ENCODE peak calls at places on chromosomes 16 and 17, in four cellular contexts. One of them, this sample, is unnamed.

GRCh38 chr16:14490281-14490680 is 139.8 kb downstream of the PARN start:
- ATAC-seq in K562: no peak
- ATAC-seq in HCT116: no peak
- ATAC-seq in GM12878: no peak
- ATAC-seq in this sample: no peak

GRCh38 chr16:10895053-10895946 is 18.3 kb downstream of the CIITA start:
- ATAC-seq in K562: peak
- ATAC-seq in GM12878: no peak
- ATAC-seq in HCT116: peak
- ATAC-seq in this sample: no peak

GRCh38 chr17:38703742-38704644 is 1.1 kb upstream of the MLLT6 start:
- ATAC-seq in K562: peak
- ATAC-seq in GM12878: peak
- ATAC-seq in HCT116: peak
- ATAC-seq in this sample: peak

GRCh38 chr16:47110939-47111338 is 32.8 kb downstream of the NETO2 start:
- ATAC-seq in HCT116: peak
- ATAC-seq in GM12878: no peak
- ATAC-seq in K562: peak
- ATAC-seq in this sample: no peak

GRCh38 chr16:28089992-28090365 is 26.5 kb upstream of the GSG1L start:
- ATAC-seq in HCT116: no peak
- ATAC-seq in GM12878: no peak
- ATAC-seq in K562: no peak
- ATAC-seq in this sample: no peak

GRCh38 chr17:57993471-57994365 is 5.7 kb upstream of the VEZF1 start:
- ATAC-seq in K562: peak
- ATAC-seq in GM12878: peak
- ATAC-seq in HCT116: no peak
- ATAC-seq in this sample: no peak

GRCh38 chr17:7893226-7893880 is 4.8 kb downstream of the CHD3 start:
- ATAC-seq in K562: no peak
- ATAC-seq in GM12878: no peak
- ATAC-seq in HCT116: no peak
- ATAC-seq in this sample: no peak

GRCh38 chr16:70481929-70482536 is 27.6 kb downstream of the FCSK start:
- ATAC-seq in K562: no peak
- ATAC-seq in HCT116: no peak
- ATAC-seq in GM12878: no peak
- ATAC-seq in this sample: no peak

GRCh38 chr17:927611-928461 is 51.7 kb downstream of the NXN start:
- ATAC-seq in HCT116: peak
- ATAC-seq in GM12878: no peak
- ATAC-seq in K562: no peak
- ATAC-seq in this sample: peak

GRCh38 chr17:29155966-29156338 is 24.2 kb downstream of the MYO18A start:
- ATAC-seq in HCT116: no peak
- ATAC-seq in K562: no peak
- ATAC-seq in GM12878: no peak
- ATAC-seq in this sample: no peak

GRCh38 chr16:48537275-48537674 is 72.7 kb downstream of the N4BP1 start:
- ATAC-seq in GM12878: peak
- ATAC-seq in K562: no peak
- ATAC-seq in HCT116: no peak
- ATAC-seq in this sample: peak

GRCh38 chr16:4411684-4412083 is 4.7 kb downstream of the CORO7 start:
- ATAC-seq in HCT116: no peak
- ATAC-seq in K562: no peak
- ATAC-seq in GM12878: no peak
- ATAC-seq in this sample: no peak

GRCh38 chr17:62825182-62825581 is 17.1 kb upstream of the MARCHF10 start:
- ATAC-seq in K562: no peak
- ATAC-seq in HCT116: peak
- ATAC-seq in GM12878: no peak
- ATAC-seq in this sample: no peak

GRCh38 chr16:88498576-88499208 is 45.6 kb downstream of the ZFPM1 start:
- ATAC-seq in HCT116: no peak
- ATAC-seq in GM12878: no peak
- ATAC-seq in K562: peak
- ATAC-seq in this sample: no peak

GRCh38 chr16:53732296-53732929 is 28.5 kb downstream of the FTO start:
- ATAC-seq in K562: no peak
- ATAC-seq in HCT116: no peak
- ATAC-seq in GM12878: no peak
- ATAC-seq in this sample: no peak

GRCh38 chr16:50602531-50603205 is 54.5 kb downstream of the NKD1 start:
- ATAC-seq in HCT116: peak
- ATAC-seq in K562: no peak
- ATAC-seq in GM12878: no peak
- ATAC-seq in this sample: no peak

GRCh38 chr17:13977837-13978236 is 91.5 kb upstream of the COX10 start:
- ATAC-seq in HCT116: no peak
- ATAC-seq in K562: no peak
- ATAC-seq in GM12878: no peak
- ATAC-seq in this sample: no peak

GRCh38 chr16:68478526-68479249 is 30.4 kb upstream of the SMPD3 start:
- ATAC-seq in K562: no peak
- ATAC-seq in GM12878: no peak
- ATAC-seq in HCT116: no peak
- ATAC-seq in this sample: no peak

GRCh38 chr16:27228621-27229501 is 25.5 kb downstream of the KDM8 start:
- ATAC-seq in GM12878: no peak
- ATAC-seq in K562: peak
- ATAC-seq in HCT116: no peak
- ATAC-seq in this sample: peak

GRCh38 chr17:50829336-50829735 is 6.0 kb upstream of the WFIKKN2 start:
- ATAC-seq in K562: no peak
- ATAC-seq in HCT116: no peak
- ATAC-seq in GM12878: peak
- ATAC-seq in this sample: no peak

GRCh38 chr17:77100009-77100408 is 40.8 kb upstream of the SEC14L1 start:
- ATAC-seq in HCT116: no peak
- ATAC-seq in K562: no peak
- ATAC-seq in GM12878: no peak
- ATAC-seq in this sample: peak

GRCh38 chr17:77095461-77095860 is 45.3 kb upstream of the SEC14L1 start:
- ATAC-seq in K562: no peak
- ATAC-seq in HCT116: no peak
- ATAC-seq in GM12878: no peak
- ATAC-seq in this sample: no peak

GRCh38 chr17:77098884-77099545 is 41.8 kb upstream of the SEC14L1 start:
- ATAC-seq in HCT116: no peak
- ATAC-seq in GM12878: no peak
- ATAC-seq in K562: no peak
- ATAC-seq in this sample: peak

GRCh38 chr17:77097772-77098171 is 43.0 kb upstream of the SEC14L1 start:
- ATAC-seq in K562: no peak
- ATAC-seq in HCT116: no peak
- ATAC-seq in GM12878: no peak
- ATAC-seq in this sample: no peak

DNA sequence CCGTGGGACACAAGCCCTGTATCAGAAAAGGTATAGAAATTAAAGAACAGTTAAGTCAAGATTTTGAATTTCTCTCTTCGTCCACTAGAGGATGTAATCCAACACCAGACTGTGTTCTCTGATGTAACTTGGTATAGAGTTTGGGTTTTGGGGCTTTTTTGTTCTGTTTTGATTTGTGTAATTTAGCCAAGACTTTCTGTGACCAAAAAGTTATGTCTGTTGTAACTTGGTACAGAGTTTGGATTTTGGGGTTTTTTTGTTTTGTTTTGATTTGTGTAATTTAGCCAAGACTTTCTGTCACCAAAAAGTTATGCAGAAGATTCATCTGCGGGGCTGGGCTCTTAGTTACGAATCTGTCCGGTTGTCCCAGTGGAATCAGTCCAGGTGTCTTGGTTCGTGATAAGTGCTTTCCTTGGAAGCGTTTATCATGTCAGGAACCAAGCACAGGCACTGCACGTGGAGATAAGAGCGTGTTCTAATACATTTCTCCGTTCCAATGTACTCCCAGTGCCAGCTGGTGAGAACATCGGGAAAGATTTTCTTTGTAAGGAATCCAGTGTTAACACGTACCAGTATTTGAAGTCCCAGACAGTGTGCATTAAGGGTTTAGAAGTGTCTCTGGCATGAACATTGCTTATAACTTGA is 44.1 kb upstream of the SEC14L1 start:
- ATAC-seq in GM12878: peak
- ATAC-seq in K562: peak
- ATAC-seq in HCT116: peak
- ATAC-seq in this sample: peak
- TF ChIP-seq POLR2AphosphoS5 in GM12878: no peak
- TF ChIP-seq POLR2AphosphoS5 in K562: no peak
- TF ChIP-seq POLR2AphosphoS5 in HCT116: no peak
- TF ChIP-seq POLR2AphosphoS5 in this sample: peak

DNA sequence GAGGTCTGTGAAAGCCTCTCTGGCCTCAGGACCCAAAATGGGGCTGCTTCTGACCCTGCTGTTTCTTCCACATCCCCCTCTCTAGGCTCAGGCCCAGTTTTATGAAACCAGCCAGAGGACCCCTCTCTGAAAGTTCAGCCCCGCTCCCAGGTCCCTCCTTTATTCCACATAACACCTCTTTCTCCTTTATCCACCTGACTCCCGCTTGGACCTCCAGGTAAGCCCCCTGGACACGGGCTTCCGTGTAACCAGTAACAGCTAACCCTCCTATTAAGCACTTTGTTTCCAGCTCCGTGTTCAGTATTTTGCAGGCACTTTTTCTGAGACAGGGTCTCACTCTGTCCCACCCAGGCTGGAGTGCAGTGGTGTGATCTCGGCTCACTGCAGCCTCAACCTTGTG is 37.4 kb downstream of the PSME3IP1 start:
- ATAC-seq in K562: no peak
- ATAC-seq in GM12878: no peak
- ATAC-seq in HCT116: no peak
- ATAC-seq in this sample: no peak
- H3K27ac ChIP-seq in K562: no peak
- H3K27ac ChIP-seq in GM12878: no peak
- H3K27ac ChIP-seq in HCT116: no peak
- H3K27ac ChIP-seq in this sample: peak

GRCh38 chr16:85612801-85613608 is at the start of gene GSE1:
- ATAC-seq in GM12878: peak
- ATAC-seq in K562: peak
- ATAC-seq in HCT116: peak
- ATAC-seq in this sample: peak
- TF ChIP-seq POLR2AphosphoS5 in GM12878: no peak
- TF ChIP-seq POLR2AphosphoS5 in K562: peak
- TF ChIP-seq POLR2AphosphoS5 in HCT116: peak
- TF ChIP-seq POLR2AphosphoS5 in this sample: no peak

DNA sequence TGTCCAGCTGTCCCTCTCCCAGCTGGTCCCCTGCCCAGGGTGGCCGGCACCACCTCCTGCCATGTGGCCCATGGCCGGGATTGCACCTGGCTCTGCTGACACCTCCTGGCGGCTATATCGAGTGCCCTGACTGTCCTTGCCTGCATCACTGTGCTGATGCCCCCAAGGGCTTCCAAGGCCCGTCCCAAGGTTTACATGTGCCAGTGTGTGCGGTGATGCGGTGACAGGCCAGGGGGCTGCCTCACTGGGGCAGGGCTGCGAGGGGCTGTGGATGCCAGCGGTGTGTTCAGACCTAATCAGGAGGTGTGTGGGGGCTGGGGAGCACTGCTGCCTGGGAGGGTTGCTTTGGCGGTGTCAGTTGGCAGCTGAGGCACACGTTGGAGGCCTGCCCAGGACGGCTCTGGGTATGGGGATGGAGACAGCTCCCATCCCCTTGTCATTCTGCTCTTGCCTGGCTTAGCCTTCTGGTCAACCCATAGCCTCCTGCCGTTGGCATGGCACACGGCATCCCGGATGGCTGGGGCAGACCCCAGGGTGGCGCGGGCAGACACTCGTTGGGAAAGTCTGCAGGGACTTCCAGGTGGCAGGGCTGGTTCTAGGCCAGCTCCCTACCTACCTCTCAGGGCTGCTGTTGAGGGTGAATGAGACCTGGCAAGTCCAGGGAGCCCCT is 5.5 kb downstream of the MAP2K3 start:
- ATAC-seq in GM12878: no peak
- ATAC-seq in HCT116: no peak
- ATAC-seq in K562: no peak
- ATAC-seq in this sample: no peak
- H3K27ac ChIP-seq in GM12878: no peak
- H3K27ac ChIP-seq in HCT116: peak
- H3K27ac ChIP-seq in K562: no peak
- H3K27ac ChIP-seq in this sample: no peak

This sample was measured in gastroesophageal sphincter.